ENCODE peak calls at places on chromosomes 6 and 20, in nine cellular contexts. Q is fibroblast of lung, L is uterus, G is mammary epithelial cell, S is neural progenitor cell, C is PC-3, K is adrenal gland, I is upper lobe of right lung, H is esophagus muscularis mucosa. E is an unnamed sample. For H3K27me3, the result is how much of the 10 kb centered on the place peaks cover.

GRCh38 chr6:131923356-131923755 is 27.8 kb downstream of the CCN2 start:
- DNase-seq in Q (peak), L (peak), G (peak), S (peak), C (peak), K (peak), I (no peak), H (no peak), E (peak)

GRCh38 chr6:81772741-81773140 is 20.3 kb upstream of the TENT5A start:
- DNase-seq in Q (peak), L (no peak), G (peak), S (no peak), C (peak), K (no peak), I (no peak), H (no peak), E (no peak)

GRCh38 chr20:19628570-19629134 is 129.4 kb upstream of the RIN2 start:
- DNase-seq in Q (peak), L (no peak), G (peak), S (peak), C (peak), K (peak), I (no peak), H (no peak), E (peak)

GRCh38 chr20:43650997-43651525 is 15.9 kb upstream of the MYBL2 start:
- DNase-seq in Q (no peak), L (no peak), G (no peak), S (no peak), C (no peak), K (no peak), I (no peak), H (no peak), E (no peak)

GRCh38 chr20:50855498-50856474 is 60.9 kb downstream of the BCAS4 start:
- DNase-seq in Q (no peak), L (no peak), G (peak), S (no peak), C (peak), K (peak), I (no peak), H (no peak), E (no peak)

GRCh38 chr20:40667503-40667902 is 21.5 kb downstream of the MAFB start:
- DNase-seq in Q (no peak), L (no peak), G (no peak), S (no peak), C (no peak), K (no peak), I (no peak), H (no peak), E (no peak)

GRCh38 chr6:7615611-7616383 is 25.8 kb downstream of the SNRNP48 start:
- DNase-seq in Q (peak), L (no peak), G (peak), S (peak), C (peak), K (peak), I (no peak), H (no peak), E (peak)

GRCh38 chr6:113476937-113477839 is 380.0 kb upstream of the MARCKS start:
- DNase-seq in Q (no peak), L (no peak), G (peak), S (no peak), C (peak), K (no peak), I (no peak), H (no peak), E (no peak)

GRCh38 chr20:36304786-36305495 is 1.2 kb upstream of the DLGAP4 start:
- DNase-seq in Q (no peak), L (no peak), G (no peak), S (peak), C (no peak), K (no peak), I (no peak), H (no peak), E (no peak)

GRCh38 chr6:81763051-81763450 is 10.6 kb upstream of the TENT5A start:
- DNase-seq in Q (no peak), L (no peak), G (no peak), S (no peak), C (no peak), K (no peak), I (no peak), H (no peak), E (no peak)

GRCh38 chr6:74409447-74409846 is 713.4 kb downstream of the CD109 start:
- DNase-seq in Q (peak), L (no peak), G (peak), S (peak), C (peak), K (no peak), I (no peak), H (no peak), E (peak)

GRCh38 chr20:4544765-4545164 is 176.9 kb upstream of the PRND start:
- DNase-seq in Q (peak), L (no peak), G (peak), S (no peak), C (peak), K (no peak), I (no peak), H (no peak), E (no peak)

GRCh38 chr6:35719830-35720733 is 16.8 kb upstream of the ARMC12 start:
- DNase-seq in Q (peak), L (no peak), G (no peak), S (peak), C (no peak), K (no peak), I (peak), H (no peak), E (peak)

GRCh38 chr6:126210398-126211075 is 129.4 kb upstream of the CENPW start:
- DNase-seq in Q (peak), L (no peak), G (peak), S (no peak), C (no peak), K (no peak), I (no peak), H (no peak), E (no peak)

GRCh38 chr20:13995086-13995665 is at the start of gene MACROD2:
- DNase-seq in Q (peak), L (peak), G (peak), S (peak), C (peak), K (peak), I (peak), H (no peak), E (peak)

GRCh38 chr6:108453601-108454157 is 107.0 kb upstream of the FOXO3 start:
- DNase-seq in Q (peak), L (no peak), G (no peak), S (no peak), C (no peak), K (no peak), I (no peak), H (no peak), E (peak)

GRCh38 chr20:3051385-3052019 is 5.7 kb downstream of the MRPS26 start:
- DNase-seq in Q (no peak), L (no peak), G (no peak), S (no peak), C (peak), K (no peak), I (no peak), H (no peak), E (no peak)

GRCh38 chr6:112253842-112254816 is at the start of gene LAMA4:
- DNase-seq in Q (peak), L (peak), G (peak), S (peak), C (peak), K (peak), I (peak), H (peak), E (peak)

GRCh38 chr20:1858859-1859258 is 36.3 kb upstream of the SIRPA start:
- DNase-seq in Q (no peak), L (no peak), G (no peak), S (no peak), C (no peak), K (no peak), I (no peak), H (no peak), E (no peak)

GRCh38 chr6:128979061-128979460 is 96.1 kb downstream of the LAMA2 start:
- DNase-seq in Q (peak), L (no peak), G (no peak), S (no peak), C (no peak), K (no peak), I (no peak), H (no peak), E (no peak)

GRCh38 chr6:75849329-75850025 is 100.4 kb downstream of the MYO6 start:
- DNase-seq in Q (peak), L (no peak), G (no peak), S (no peak), C (peak), K (no peak), I (no peak), H (no peak), E (peak)

GRCh38 chr6:34535199-34535598 is 20.9 kb downstream of the SPDEF start:
- DNase-seq in Q (no peak), L (no peak), G (no peak), S (no peak), C (no peak), K (no peak), I (no peak), H (no peak), E (no peak)

GRCh38 chr6:3610206-3610605 is 141.3 kb downstream of the PXDC1 start:
- DNase-seq in Q (peak), L (no peak), G (peak), S (no peak), C (peak), K (no peak), I (no peak), H (peak), E (peak)

GRCh38 chr6:4130357-4130987 is 4.9 kb downstream of the ECI2 start:
- DNase-seq in Q (no peak), L (no peak), G (no peak), S (no peak), C (peak), K (peak), I (peak), H (no peak), E (no peak)

GRCh38 chr20:63588641-63589041 is 14.6 kb upstream of the HELZ2 start:
- DNase-seq in Q (no peak), L (no peak), G (no peak), S (no peak), C (no peak), K (no peak), I (no peak), H (no peak), E (no peak)

GRCh38 chr20:1332749-1333300 is 3.9 kb upstream of the SDCBP2 start:
- DNase-seq in Q (no peak), L (no peak), G (no peak), S (no peak), C (no peak), K (no peak), I (no peak), H (peak), E (peak)

GRCh38 chr6:162173448-162173847 is 554.1 kb downstream of the PRKN start:
- DNase-seq in Q (no peak), L (no peak), G (no peak), S (no peak), C (no peak), K (no peak), I (no peak), H (no peak), E (peak)

GRCh38 chr6:25961619-25962367 is 809 bp upstream of the TRIM38 start:
- DNase-seq in Q (no peak), L (no peak), G (no peak), S (no peak), C (no peak), K (no peak), I (no peak), H (peak), E (no peak)

GRCh38 chr20:53917145-53918009 is 153.0 kb downstream of the BCAS1 start:
- DNase-seq in Q (peak), L (peak), G (peak), S (no peak), C (peak), K (peak), I (no peak), H (no peak), E (peak)

DNA sequence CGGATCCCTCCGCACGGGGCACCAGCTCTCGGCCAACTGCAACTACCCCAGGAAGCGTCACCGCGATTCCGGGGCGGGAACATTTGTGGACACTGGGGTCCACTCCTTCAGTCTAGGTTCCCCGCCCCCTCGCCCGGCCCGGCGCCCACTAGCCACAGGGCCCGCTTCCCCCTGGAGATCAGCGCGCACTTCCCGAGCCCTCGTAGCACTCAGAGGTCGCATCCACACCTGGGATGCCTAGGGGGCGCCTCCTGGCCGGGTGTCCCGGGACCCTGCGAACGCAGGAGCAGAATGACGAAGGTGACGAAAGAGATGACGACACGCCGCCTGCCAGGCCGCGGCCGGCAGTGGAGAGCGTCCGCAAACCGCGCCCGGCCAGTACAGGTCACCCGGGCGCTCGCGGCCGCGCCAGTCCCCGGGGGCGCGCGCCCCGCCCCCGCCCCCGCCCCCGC is 309 bp upstream of the AIG1 start:
- DNase-seq in Q (peak), L (peak), G (peak), S (peak), C (peak), K (peak), I (peak), H (peak), E (peak)
- TF ChIP-seq CTCF in Q (no peak), L (no peak), G (peak), S (peak), C (peak), K (no peak), I (peak), H (no peak), E (peak)

DNA sequence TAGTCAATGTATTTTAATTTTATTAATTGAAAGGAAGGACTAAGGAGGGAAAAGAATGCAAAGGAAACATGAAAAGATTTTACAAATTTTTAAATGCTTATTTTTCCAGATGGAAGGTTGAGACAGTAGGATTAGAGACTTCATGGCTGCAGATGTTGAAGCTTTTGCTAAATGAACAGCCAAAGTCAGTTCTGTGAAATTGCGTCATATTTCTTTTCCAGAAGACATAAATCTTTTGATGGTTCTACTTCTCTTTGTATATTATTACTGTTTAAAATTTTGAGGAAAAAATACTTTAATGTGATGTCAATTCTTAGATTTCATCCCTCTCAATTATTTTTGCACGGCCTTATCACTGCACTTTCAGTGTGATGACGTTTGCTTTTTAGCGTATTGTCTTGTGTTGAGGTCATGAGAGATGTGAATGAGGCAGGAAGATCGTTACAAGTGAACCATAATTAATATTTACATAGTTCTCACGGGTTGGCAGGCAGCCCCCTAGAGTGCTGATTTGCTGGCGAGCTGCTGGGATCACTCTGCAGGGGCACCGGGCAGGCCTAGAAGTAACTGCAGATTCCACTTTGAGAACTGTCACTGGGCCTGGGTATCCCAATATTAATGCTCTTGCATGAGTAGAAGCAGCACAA is 158.1 kb downstream of the TBXT start:
- DNase-seq in Q (peak), L (no peak), G (no peak), S (no peak), C (no peak), K (no peak), I (no peak), H (peak), E (no peak)
- H3K27me3 ChIP-seq in Q (under half), L (under half), G (under half), S (half or more), C (under half), K (under half), I (half or more), H (under half), E (under half)

DNA sequence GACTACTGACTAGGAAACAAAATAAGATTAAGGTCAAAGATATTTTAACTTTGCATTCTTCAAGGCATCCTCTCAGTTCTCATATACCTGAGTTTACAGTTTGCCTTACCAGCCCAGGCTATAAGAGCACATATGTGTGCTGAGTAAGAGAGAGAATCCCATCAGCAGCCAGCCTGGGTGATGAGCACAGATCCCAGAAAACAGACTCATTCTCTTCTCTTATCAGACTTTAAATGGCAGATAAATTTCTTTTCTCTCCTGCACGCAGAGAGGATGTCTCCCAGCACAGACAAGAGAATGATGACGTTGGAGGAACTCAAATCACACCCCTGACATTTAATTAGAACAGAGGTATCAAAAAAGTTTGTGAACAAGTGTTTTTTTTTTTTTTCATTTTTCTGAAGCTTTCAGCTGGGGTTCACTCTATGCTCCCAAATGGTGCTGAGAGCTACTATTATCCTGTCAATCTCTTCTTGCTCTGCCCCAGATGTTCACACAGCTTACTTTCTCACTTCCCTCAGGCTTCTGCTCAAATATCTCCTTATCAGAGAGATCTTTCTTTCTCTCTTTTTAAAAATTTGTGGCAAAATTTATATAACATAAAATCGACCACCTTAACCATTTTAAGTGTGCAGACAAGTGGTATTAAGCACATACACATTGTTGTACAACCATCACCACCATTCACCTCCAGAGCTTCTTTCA is 22.4 kb upstream of the HACE1 start:
- DNase-seq in Q (no peak), L (no peak), G (no peak), S (no peak), C (no peak), K (no peak), I (no peak), H (no peak), E (no peak)
- TF ChIP-seq CTCF in Q (no peak), L (no peak), G (no peak), S (no peak), C (no peak), K (no peak), I (no peak), H (no peak), E (no peak)

GRCh38 chr6:147395158-147395557 is 113.3 kb upstream of the SAMD5 start:
- DNase-seq in Q (peak), L (no peak), G (no peak), S (no peak), C (no peak), K (no peak), I (no peak), H (no peak), E (no peak)
- H3K27me3 ChIP-seq in Q (under half), L (under half), G (under half), S (under half), C (under half), K (under half), I (under half), H (under half), E (under half)

DNA sequence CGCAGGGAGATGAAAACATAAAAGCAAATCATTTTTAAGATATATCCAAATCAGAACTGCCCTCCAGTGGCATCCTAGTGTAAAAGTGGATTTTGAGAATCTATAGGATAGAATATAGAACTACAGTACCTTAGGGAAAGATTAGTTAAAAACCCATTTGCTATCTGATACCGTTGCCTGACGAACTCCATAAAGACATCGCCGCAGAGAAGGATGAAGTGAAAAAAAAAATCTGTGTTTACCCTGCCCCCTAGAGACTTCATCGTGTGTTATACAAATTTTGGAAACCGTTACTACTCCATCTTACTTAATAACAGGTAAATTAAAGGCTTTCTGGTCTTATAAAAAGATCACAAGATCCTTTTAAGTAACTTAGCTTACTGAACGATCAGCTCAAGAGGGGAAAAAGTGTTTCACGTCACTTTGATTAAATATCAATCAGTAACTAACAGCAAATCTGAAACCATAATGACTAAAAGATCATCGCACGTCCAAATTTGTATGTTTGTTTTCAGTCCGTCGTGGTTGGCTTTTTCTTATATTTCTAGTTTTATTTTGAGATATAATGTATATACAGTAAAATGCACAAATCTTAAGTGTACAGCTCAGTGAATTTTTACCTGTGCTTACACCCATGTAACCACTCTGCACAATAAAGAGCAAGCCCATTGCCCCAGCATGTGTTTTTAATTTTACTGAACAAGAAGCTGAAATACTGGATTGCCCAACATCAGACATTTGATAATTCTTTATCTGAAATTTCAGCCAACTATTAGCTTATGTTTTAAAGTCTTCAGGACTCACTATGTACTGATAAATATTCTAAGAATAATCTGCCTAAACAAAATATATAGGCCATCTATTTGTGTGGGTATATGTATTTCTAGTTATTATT is 879 bp upstream of the MCM3 start:
- DNase-seq in Q (peak), L (no peak), G (no peak), S (peak), C (peak), K (no peak), I (no peak), H (no peak), E (no peak)
- TF ChIP-seq CTCF in Q (no peak), L (peak), G (peak), S (peak), C (peak), K (no peak), I (peak), H (no peak), E (no peak)

GRCh38 chr6:98825602-98826230 is 8.7 kb upstream of the POU3F2 start:
- DNase-seq in Q (no peak), L (no peak), G (no peak), S (peak), C (no peak), K (no peak), I (no peak), H (no peak), E (no peak)

GRCh38 chr6:98823428-98823827 is 10.9 kb upstream of the POU3F2 start:
- DNase-seq in Q (no peak), L (no peak), G (no peak), S (no peak), C (no peak), K (no peak), I (no peak), H (no peak), E (no peak)

GRCh38 chr6:98824163-98824906 is 10.0 kb upstream of the POU3F2 start:
- DNase-seq in Q (no peak), L (no peak), G (no peak), S (peak), C (no peak), K (no peak), I (peak), H (no peak), E (no peak)

GRCh38 chr6:98824907-98825601 is 9.3 kb upstream of the POU3F2 start:
- DNase-seq in Q (no peak), L (no peak), G (no peak), S (peak), C (no peak), K (no peak), I (no peak), H (no peak), E (no peak)

DNA sequence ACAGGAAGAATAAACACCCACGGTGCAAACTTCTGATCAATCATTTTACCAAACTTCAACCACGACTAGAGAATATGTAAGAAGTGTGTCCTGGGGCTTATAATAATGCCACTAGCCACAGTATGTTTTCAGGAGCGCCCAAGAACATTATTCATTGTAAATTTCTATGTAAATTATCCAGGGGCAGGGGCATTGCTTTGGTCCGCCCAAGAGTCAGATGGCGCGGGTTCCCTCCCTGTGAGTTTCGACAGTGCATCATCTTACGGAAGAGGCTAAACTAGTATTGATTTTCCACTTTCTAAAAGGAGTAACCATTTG is 10.6 kb upstream of the POU3F2 start:
- DNase-seq in Q (no peak), L (no peak), G (no peak), S (no peak), C (no peak), K (no peak), I (no peak), H (no peak), E (no peak)
- H3K27me3 ChIP-seq in Q (half or more), L (half or more), G (half or more), S (half or more), C (under half), K (half or more), I (half or more), H (half or more), E (half or more)